ENCODE peak calls at places on chromosome 4, in six cellular contexts. W is neuronal stem cell, Z is H9, S is trophoblast cell, K is H1, X is IMR-90. A is an unnamed sample.

GRCh38 chr4:54496412-54496811 is 161.3 kb upstream of the KIT start:
- DNase-seq in X (no peak), Z (no peak), K (no peak), S (no peak), W (no peak), A (no peak)

GRCh38 chr4:110963621-110964020 is 340.7 kb upstream of the PITX2 start:
- DNase-seq in K (no peak), X (no peak), W (no peak), S (no peak), Z (no peak), A (no peak)

GRCh38 chr4:142741995-142742394 is 104.1 kb downstream of the INPP4B start:
- DNase-seq in K (no peak), S (no peak), W (no peak), X (no peak), Z (no peak), A (no peak)

GRCh38 chr4:13990596-13991589 is 363.4 kb upstream of the BOD1L1 start:
- DNase-seq in W (no peak), S (no peak), Z (no peak), X (peak), K (no peak), A (peak)

GRCh38 chr4:1285790-1286553 is 3.7 kb upstream of the MAEA start:
- DNase-seq in S (peak), Z (peak), K (no peak), X (peak), W (no peak), A (peak)

GRCh38 chr4:87910795-87911194 is 64.7 kb upstream of the SPP1 start:
- DNase-seq in S (no peak), K (no peak), Z (no peak), W (no peak), X (no peak), A (no peak)

GRCh38 chr4:71304289-71304850 is 34.5 kb upstream of the SLC4A4 start:
- DNase-seq in W (no peak), S (no peak), K (no peak), Z (no peak), X (no peak), A (no peak)

GRCh38 chr4:112942077-112942476 is 107.4 kb upstream of the ANK2 start:
- DNase-seq in Z (no peak), X (no peak), K (no peak), S (no peak), W (no peak), A (no peak)

GRCh38 chr4:84647307-84647884 is 64.5 kb downstream of the CDS1 start:
- DNase-seq in W (no peak), S (peak), K (no peak), Z (peak), X (no peak), A (peak)

GRCh38 chr4:158710814-158711213 is 12.4 kb downstream of the PPID start:
- DNase-seq in S (no peak), K (no peak), X (peak), Z (no peak), W (no peak), A (peak)

GRCh38 chr4:153143527-153144348 is 60.5 kb upstream of the TRIM2 start:
- DNase-seq in S (peak), K (no peak), X (peak), Z (no peak), W (no peak), A (peak)

GRCh38 chr4:52833941-52834525 is 28.1 kb upstream of the RASL11B start:
- DNase-seq in Z (no peak), K (no peak), S (peak), W (no peak), X (peak), A (no peak)

GRCh38 chr4:109232666-109233065 is 69.8 kb downstream of the COL25A1 start:
- DNase-seq in X (no peak), S (no peak), Z (no peak), W (no peak), K (no peak), A (no peak)

GRCh38 chr4:14532436-14532835 is 469.8 kb upstream of the CPEB2 start:
- DNase-seq in S (no peak), W (no peak), Z (no peak), X (no peak), K (no peak), A (no peak)

GRCh38 chr4:169225812-169226211 is 44.9 kb downstream of the SH3RF1 start:
- DNase-seq in X (peak), W (no peak), K (no peak), S (no peak), Z (no peak), A (peak)

GRCh38 chr4:70895846-70896435 is 6.2 kb upstream of the MOB1B start:
- DNase-seq in Z (no peak), X (no peak), K (no peak), W (no peak), S (no peak), A (peak)

GRCh38 chr4:186192068-186192751 is 843 bp downstream of the CYP4V2 start:
- DNase-seq in S (peak), W (peak), X (peak), Z (peak), K (peak), A (peak)

GRCh38 chr4:26452565-26453531 is 37.4 kb downstream of the CCKAR start:
- DNase-seq in K (peak), W (no peak), Z (peak), X (no peak), S (no peak), A (no peak)

GRCh38 chr4:72314869-72315268 is 254.2 kb downstream of the ADAMTS3 start:
- DNase-seq in Z (no peak), X (peak), W (no peak), S (peak), K (no peak), A (peak)

GRCh38 chr4:1579834-1580686 is 104.1 kb downstream of the FAM53A start:
- DNase-seq in S (peak), K (peak), Z (peak), X (no peak), W (peak), A (peak)

GRCh38 chr4:139403457-139403856 is 50.5 kb upstream of the RAB33B start:
- DNase-seq in S (peak), Z (no peak), W (no peak), K (no peak), X (no peak), A (no peak)

GRCh38 chr4:168208957-168209614 is 109.5 kb downstream of the DDX60 start:
- DNase-seq in X (no peak), S (no peak), K (no peak), W (no peak), Z (no peak), A (no peak)

GRCh38 chr4:155025762-155026457 is 182.5 kb upstream of the NPY2R start:
- DNase-seq in Z (peak), X (no peak), W (peak), S (peak), K (peak), A (no peak)

GRCh38 chr4:7280906-7281305 is 88.6 kb downstream of the SORCS2 start:
- DNase-seq in W (no peak), K (no peak), Z (no peak), X (peak), S (no peak), A (no peak)

GRCh38 chr4:109049926-109050325 is 252.5 kb downstream of the COL25A1 start:
- DNase-seq in W (no peak), S (no peak), K (no peak), X (no peak), Z (no peak), A (no peak)

GRCh38 chr4:72432282-72432681 is 136.7 kb downstream of the ADAMTS3 start:
- DNase-seq in W (no peak), S (no peak), Z (no peak), X (no peak), K (no peak), A (no peak)

GRCh38 chr4:64899563-64899962 is 490.3 kb upstream of the TECRL start:
- DNase-seq in Z (no peak), W (no peak), S (peak), K (no peak), X (no peak), A (peak)

GRCh38 chr4:146957252-146957651 is 11.6 kb upstream of the TTC29 start:
- DNase-seq in W (no peak), Z (no peak), S (no peak), X (peak), K (no peak), A (peak)

GRCh38 chr4:158090323-158090722 is 82.5 kb downstream of the GASK1B start:
- DNase-seq in W (no peak), X (peak), Z (no peak), K (no peak), S (no peak), A (no peak)

GRCh38 chr4:30714408-30715031 is 5.6 kb upstream of the PCDH7 start:
- DNase-seq in S (peak), Z (peak), W (peak), X (peak), K (peak), A (peak)

GRCh38 chr4:55673424-55673823 is 37.3 kb upstream of the NMU start:
- DNase-seq in Z (no peak), S (no peak), K (no peak), W (no peak), X (no peak), A (no peak)

DNA sequence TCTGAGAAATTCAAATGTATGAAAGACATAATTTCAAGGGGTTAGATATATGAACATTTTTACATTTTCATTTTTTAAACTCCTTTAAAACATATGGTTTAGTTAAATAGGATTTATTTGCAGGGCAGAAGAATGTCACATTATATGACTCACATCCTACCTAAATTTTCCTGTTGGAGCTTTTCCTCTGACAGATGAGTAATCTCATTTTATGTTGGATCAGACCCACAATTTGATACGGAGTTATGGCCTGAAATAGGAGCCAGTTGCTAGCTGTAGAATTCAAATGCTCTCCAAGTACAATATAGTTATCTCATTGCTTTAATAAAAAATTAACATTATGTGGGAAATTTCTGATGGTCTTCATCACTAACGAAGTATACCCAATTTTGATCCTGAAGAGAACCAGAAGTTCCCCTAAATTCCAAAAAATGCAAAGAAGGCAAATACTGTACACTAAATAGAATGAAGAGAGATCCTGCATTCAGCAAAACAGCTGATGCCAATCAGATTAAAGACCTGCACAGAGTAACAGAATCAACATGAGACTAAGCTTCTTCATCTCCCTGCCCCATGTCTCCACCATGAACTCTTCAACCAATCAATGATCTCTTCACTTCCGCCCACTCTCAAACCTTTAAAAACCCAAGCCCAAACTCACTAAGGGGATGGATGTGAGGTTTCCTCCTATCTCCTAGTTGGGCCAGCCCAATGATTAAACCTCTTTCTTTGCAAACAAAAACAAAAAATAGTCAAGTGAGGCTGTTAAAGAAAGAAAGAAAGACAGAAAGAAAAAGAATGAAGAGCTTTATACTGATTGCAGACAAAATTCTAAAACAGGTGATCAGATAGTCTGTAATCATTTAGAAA is 10.9 kb upstream of the EXOSC9 start:
- DNase-seq in K (no peak), X (peak), S (no peak), Z (no peak), W (no peak), A (no peak)
- H4K91ac ChIP-seq in K (no peak), X (peak), S (no peak), Z (no peak), W (no peak), A (no peak)

DNA sequence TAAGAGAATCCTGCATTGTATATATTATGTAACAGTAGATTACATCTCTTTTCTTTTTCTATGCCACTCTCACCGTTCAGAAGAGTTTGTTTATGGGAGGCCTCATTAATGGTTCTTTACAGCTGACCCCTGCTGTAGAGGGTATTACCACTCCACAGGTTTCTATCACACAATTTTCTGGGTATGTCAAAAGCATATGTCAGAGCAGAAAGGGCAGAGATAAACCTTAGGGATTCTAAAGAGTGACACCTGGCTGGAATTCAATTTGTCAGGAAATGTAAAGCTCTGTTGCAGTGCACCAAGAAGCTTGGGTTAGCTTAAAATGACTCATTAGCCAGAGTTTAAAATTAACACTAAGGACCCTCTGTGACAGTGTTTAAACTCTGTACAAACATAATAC is 658.7 kb downstream of the PCDH18 start:
- DNase-seq in K (no peak), Z (no peak), W (no peak), X (no peak), S (no peak), A (no peak)
- H4K91ac ChIP-seq in K (no peak), Z (no peak), W (no peak), X (no peak), S (no peak), A (no peak)

DNA sequence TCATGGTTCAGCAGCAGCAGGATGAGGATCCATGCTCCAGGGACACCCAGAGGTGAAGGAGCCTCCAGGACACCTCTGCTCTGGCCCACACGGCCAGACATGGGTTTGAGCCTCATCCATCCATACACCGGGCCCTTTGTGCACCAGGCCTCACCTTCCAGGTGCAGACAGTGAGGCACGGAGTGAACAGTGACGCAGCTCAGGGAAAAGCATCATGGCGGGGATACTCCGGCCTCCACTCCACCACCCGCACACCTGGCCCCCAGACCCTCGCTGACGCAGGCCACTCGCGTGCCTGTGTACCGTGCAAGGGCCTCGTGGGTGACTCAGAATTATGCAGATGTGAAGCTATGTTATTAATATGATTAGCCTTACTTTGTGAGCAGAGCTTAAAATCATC is 33.3 kb downstream of the ADRA2C start:
- DNase-seq in Z (no peak), W (no peak), K (no peak), S (no peak), X (no peak), A (no peak)
- H4K91ac ChIP-seq in Z (no peak), W (no peak), K (no peak), S (no peak), X (no peak), A (no peak)

GRCh38 chr4:105596676-105597075 is 44.3 kb downstream of the ARHGEF38 start:
- DNase-seq in S (no peak), W (no peak), X (no peak), Z (peak), K (no peak), A (no peak)
- H4K91ac ChIP-seq in S (no peak), W (no peak), X (no peak), Z (no peak), K (no peak), A (no peak)

DNA sequence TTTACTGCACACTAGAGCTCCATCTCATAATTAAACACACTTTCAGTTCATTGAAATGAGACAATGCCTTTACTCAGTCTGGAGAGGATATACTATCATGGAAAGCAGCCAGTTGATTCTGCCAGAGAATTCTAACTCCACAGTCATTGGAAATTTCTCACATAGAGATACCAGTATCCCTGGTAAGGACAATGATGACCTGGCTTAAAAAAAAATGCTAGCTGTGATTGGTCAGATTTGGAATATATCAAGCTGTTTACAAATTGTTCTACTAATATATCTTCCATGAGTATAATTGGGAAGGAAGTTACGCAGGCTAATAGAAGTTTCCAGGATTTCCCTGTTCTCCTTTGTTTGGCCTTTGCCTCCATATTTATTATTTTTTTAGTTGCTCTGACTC is 34.5 kb upstream of the TLL1 start:
- DNase-seq in K (no peak), X (no peak), S (no peak), W (no peak), Z (no peak), A (no peak)
- H4K91ac ChIP-seq in K (no peak), X (no peak), S (no peak), W (no peak), Z (no peak), A (no peak)